ENCODE peak calls at places on chromosomes 1 and 21, in ten cellular contexts. P is activated CD4-positive, alpha-beta memory T cell treated with anti-CD3 and anti-CD28 coated beads for 36 hours; W is NCI-H774; V is tibial artery; N is cerebellum; Z is left lung; M is progenitor cell of endocrine pancreas; Y is thoracic aorta; A is mucosa of gallbladder; B is HTR-8/SVneo. U is an unnamed sample.

GRCh38 chr1:212488436-212489283 is 55.9 kb downstream of the NENF start:
- DNase-seq in W (peak), V (peak), P (peak), A (peak), M (no peak), Z (peak), Y (no peak), B (no peak), N (peak), U (peak)

GRCh38 chr1:204477036-204477740 is 17.4 kb downstream of the PIK3C2B start:
- DNase-seq in Z (no peak), B (no peak), A (no peak), M (no peak), Y (no peak), W (no peak), V (no peak), P (no peak), N (no peak), U (no peak)

GRCh38 chr21:43864806-43865470 is at the start of gene AGPAT3:
- DNase-seq in Z (no peak), M (no peak), N (peak), V (no peak), Y (no peak), W (no peak), A (no peak), P (peak), B (no peak), U (peak)

GRCh38 chr21:35051287-35051818 is 2.3 kb upstream of the RUNX1 start:
- DNase-seq in M (peak), A (peak), B (no peak), V (peak), W (peak), Z (peak), P (peak), N (no peak), Y (peak), U (peak)

GRCh38 chr1:173269490-173270230 is 62.5 kb upstream of the TNFSF4 start:
- DNase-seq in M (no peak), W (no peak), N (no peak), P (no peak), A (no peak), B (peak), Y (no peak), V (no peak), Z (no peak), U (peak)

GRCh38 chr21:41043008-41043407 is 125.0 kb upstream of the BACE2 start:
- DNase-seq in B (no peak), Z (no peak), A (no peak), W (no peak), V (no peak), Y (no peak), M (no peak), P (no peak), N (no peak), U (no peak)

GRCh38 chr1:119865607-119866006 is 30.7 kb downstream of the ADAM30 start:
- DNase-seq in Y (no peak), A (no peak), B (no peak), W (no peak), Z (no peak), V (no peak), N (no peak), P (no peak), M (no peak), U (no peak)

GRCh38 chr1:34360574-34360973 is 183.9 kb downstream of the C1orf94 start:
- DNase-seq in B (peak), Y (no peak), M (no peak), W (no peak), N (no peak), P (no peak), Z (no peak), A (no peak), V (no peak), U (no peak)

GRCh38 chr1:17011439-17012307 is at the start of gene ATP13A2:
- DNase-seq in N (peak), A (peak), Z (peak), V (peak), W (peak), B (peak), Y (peak), P (peak), M (peak), U (peak)

GRCh38 chr1:37038703-37039093 is 4.4 kb upstream of the GRIK3 start:
- DNase-seq in Y (no peak), W (no peak), A (no peak), P (no peak), Z (no peak), V (no peak), N (no peak), M (no peak), B (no peak), U (no peak)

GRCh38 chr1:185570962-185571361 is 163.2 kb upstream of the HMCN1 start:
- DNase-seq in P (no peak), A (peak), Y (no peak), V (no peak), Z (no peak), N (no peak), W (no peak), B (no peak), M (no peak), U (no peak)

GRCh38 chr1:228212415-228212965 is 4.6 kb downstream of the OBSCN start:
- DNase-seq in Z (no peak), V (no peak), M (no peak), Y (no peak), W (no peak), N (no peak), P (no peak), B (no peak), A (no peak), U (no peak)

GRCh38 chr1:12546771-12547585 is 71.0 kb downstream of the DHRS3 start:
- DNase-seq in Z (peak), Y (no peak), A (no peak), P (no peak), B (no peak), V (peak), W (no peak), M (no peak), N (no peak), U (no peak)